ENCODE peak calls at places on chromosomes 13 and 19, in nine cellular contexts. A, W, J, D, F, M, O, X and L are unnamed samples.

GRCh38 chr13:94169783-94170513 is 309.5 kb downstream of the DCT start:
- DNase-seq in A (no peak), W (no peak), J (no peak), D (no peak), F (no peak), M (no peak), O (no peak), X (no peak), L (no peak)

GRCh38 chr13:43036386-43037220 is 13.2 kb downstream of the DNAJC15 start:
- DNase-seq in A (no peak), W (peak), J (no peak), D (no peak), F (no peak), M (peak), O (no peak), X (no peak), L (no peak)

GRCh38 chr13:44335463-44335862 is 38.2 kb upstream of the SERP2 start:
- DNase-seq in A (no peak), W (no peak), J (no peak), D (no peak), F (no peak), M (no peak), O (no peak), X (no peak), L (no peak)

GRCh38 chr13:88622362-88622973 is 951.3 kb downstream of the SLITRK5 start:
- DNase-seq in A (no peak), W (no peak), J (no peak), D (no peak), F (no peak), M (no peak), O (no peak), X (no peak), L (no peak)

GRCh38 chr19:33678796-33679195 is 57.0 kb downstream of the CHST8 start:
- DNase-seq in A (no peak), W (no peak), J (no peak), D (no peak), F (peak), M (no peak), O (no peak), X (no peak), L (no peak)

GRCh38 chr13:24644051-24644450 is 36.2 kb upstream of the ATP12A start:
- DNase-seq in A (no peak), W (no peak), J (no peak), D (peak), F (no peak), M (no peak), O (no peak), X (no peak), L (no peak)

GRCh38 chr13:72726721-72727416 is 560 bp downstream of the MZT1 start:
- DNase-seq in A (peak), W (peak), J (no peak), D (no peak), F (peak), M (peak), O (peak), X (no peak), L (no peak)

GRCh38 chr19:49119411-49120324 is at the start of gene PPFIA3:
- DNase-seq in A (peak), W (peak), J (no peak), D (no peak), F (no peak), M (peak), O (peak), X (peak), L (no peak)

GRCh38 chr13:36904219-36904618 is 15.8 kb downstream of the SMAD9 start:
- DNase-seq in A (peak), W (no peak), J (no peak), D (no peak), F (no peak), M (no peak), O (no peak), X (no peak), L (no peak)

GRCh38 chr19:45615795-45616708 is 14.0 kb upstream of the GPR4 start:
- DNase-seq in A (peak), W (peak), J (peak), D (peak), F (peak), M (peak), O (peak), X (peak), L (peak)

GRCh38 chr19:6564393-6564792 is 26.6 kb downstream of the CD70 start:
- DNase-seq in A (no peak), W (no peak), J (no peak), D (no peak), F (no peak), M (no peak), O (no peak), X (no peak), L (no peak)

GRCh38 chr19:461664-462551 is 1.1 kb upstream of the SHC2 start:
- DNase-seq in A (peak), W (peak), J (no peak), D (no peak), F (no peak), M (peak), O (peak), X (no peak), L (peak)

GRCh38 chr13:76454991-76455390 is 431.2 kb downstream of the KCTD12 start:
- DNase-seq in A (no peak), W (no peak), J (peak), D (no peak), F (no peak), M (no peak), O (peak), X (no peak), L (no peak)

GRCh38 chr19:36213793-36214387 is 575 bp downstream of the ZNF565 start:
- DNase-seq in A (no peak), W (no peak), J (no peak), D (no peak), F (no peak), M (no peak), O (peak), X (peak), L (no peak)

GRCh38 chr13:33483471-33483870 is 197.9 kb upstream of the STARD13 start:
- DNase-seq in A (no peak), W (no peak), J (no peak), D (no peak), F (no peak), M (no peak), O (no peak), X (no peak), L (no peak)

GRCh38 chr13:31234729-31235128 is 35.0 kb downstream of the B3GLCT start:
- DNase-seq in A (no peak), W (no peak), J (no peak), D (no peak), F (no peak), M (no peak), O (no peak), X (no peak), L (no peak)

DNA sequence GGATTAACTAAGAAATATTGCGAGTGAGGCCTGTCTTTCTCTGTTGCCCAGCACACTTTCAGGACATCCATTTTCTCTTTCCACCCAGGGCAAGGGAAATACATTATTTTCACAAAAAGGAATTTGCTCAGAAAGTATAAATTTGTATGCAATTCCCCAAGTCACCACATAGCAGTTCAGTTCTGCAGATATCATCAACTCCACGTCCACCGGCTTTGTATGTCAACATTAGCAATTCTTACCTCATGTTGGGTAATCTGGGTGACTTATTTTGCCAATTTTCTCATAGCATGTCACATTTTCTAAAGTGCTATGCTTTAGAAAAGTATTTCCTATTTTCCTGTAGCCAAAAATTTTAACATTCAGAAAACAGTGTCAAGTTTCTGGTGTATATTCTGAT is 501.8 kb downstream of the EFNB2 start:
- DNase-seq in A (no peak), W (no peak), J (peak), D (peak), F (no peak), M (no peak), O (peak), X (no peak), L (no peak)
- TF ChIP-seq CTCF in A (no peak), W (no peak), J (peak), D (peak), F (no peak), M (peak), O (peak), X (no peak), L (no peak)

GRCh38 chr19:4390862-4391693 is 9.3 kb downstream of the SH3GL1 start:
- DNase-seq in A (no peak), W (no peak), J (no peak), D (no peak), F (no peak), M (peak), O (peak), X (no peak), L (no peak)
- H3K4me3 ChIP-seq in A (no peak), W (no peak), J (peak), D (peak), F (peak), M (no peak), O (no peak), X (no peak), L (no peak)

DNA sequence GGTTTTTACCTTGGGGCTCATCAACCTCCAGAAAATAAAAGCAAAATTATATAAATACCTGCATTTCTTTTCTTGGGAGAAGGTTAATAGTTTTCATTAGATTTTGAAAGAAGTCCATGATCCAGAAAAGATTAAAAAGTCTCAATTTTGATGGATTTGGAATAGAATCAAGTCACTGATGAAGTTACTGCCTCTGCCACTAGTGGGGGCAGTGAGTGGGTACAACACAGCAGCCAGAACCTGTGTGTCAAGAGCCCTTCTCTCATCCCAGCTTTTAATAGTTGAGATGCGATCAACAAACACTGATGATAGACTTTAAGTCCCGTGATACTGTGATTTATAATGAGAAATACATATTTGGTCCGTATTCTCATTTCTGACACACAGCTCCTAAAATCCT is 686.7 kb downstream of the DIAPH3 start:
- DNase-seq in A (no peak), W (no peak), J (no peak), D (no peak), F (no peak), M (no peak), O (no peak), X (no peak), L (no peak)
- TF ChIP-seq CTCF in A (no peak), W (no peak), J (peak), D (peak), F (no peak), M (no peak), O (peak), X (no peak), L (no peak)

GRCh38 chr19:41527079-41527478 is 48.9 kb upstream of the CEACAM21 start:
- DNase-seq in A (no peak), W (no peak), J (no peak), D (no peak), F (no peak), M (no peak), O (no peak), X (no peak), L (no peak)

GRCh38 chr19:41518141-41518540 is 57.8 kb upstream of the CEACAM21 start:
- DNase-seq in A (no peak), W (no peak), J (no peak), D (no peak), F (no peak), M (no peak), O (no peak), X (no peak), L (no peak)

GRCh38 chr19:41521860-41522555 is 54.0 kb upstream of the CEACAM21 start:
- DNase-seq in A (no peak), W (no peak), J (no peak), D (no peak), F (no peak), M (no peak), O (no peak), X (no peak), L (no peak)
- H3K4me3 ChIP-seq in A (peak), W (no peak), J (no peak), D (no peak), F (peak), M (no peak), O (no peak), X (peak), L (no peak)

GRCh38 chr19:28244966-28245365 is 968.0 kb downstream of the UQCRFS1 start:
- DNase-seq in A (no peak), W (no peak), J (no peak), D (no peak), F (no peak), M (no peak), O (no peak), X (no peak), L (no peak)

GRCh38 chr19:28234637-28235036 is 978.3 kb downstream of the UQCRFS1 start:
- DNase-seq in A (no peak), W (no peak), J (no peak), D (peak), F (no peak), M (no peak), O (peak), X (no peak), L (no peak)

GRCh38 chr19:28242317-28242927 is 970.5 kb downstream of the UQCRFS1 start:
- DNase-seq in A (peak), W (no peak), J (no peak), D (peak), F (no peak), M (peak), O (peak), X (no peak), L (no peak)

GRCh38 chr19:28235606-28236125 is 977.3 kb downstream of the UQCRFS1 start:
- DNase-seq in A (no peak), W (no peak), J (no peak), D (no peak), F (no peak), M (no peak), O (no peak), X (no peak), L (no peak)

DNA sequence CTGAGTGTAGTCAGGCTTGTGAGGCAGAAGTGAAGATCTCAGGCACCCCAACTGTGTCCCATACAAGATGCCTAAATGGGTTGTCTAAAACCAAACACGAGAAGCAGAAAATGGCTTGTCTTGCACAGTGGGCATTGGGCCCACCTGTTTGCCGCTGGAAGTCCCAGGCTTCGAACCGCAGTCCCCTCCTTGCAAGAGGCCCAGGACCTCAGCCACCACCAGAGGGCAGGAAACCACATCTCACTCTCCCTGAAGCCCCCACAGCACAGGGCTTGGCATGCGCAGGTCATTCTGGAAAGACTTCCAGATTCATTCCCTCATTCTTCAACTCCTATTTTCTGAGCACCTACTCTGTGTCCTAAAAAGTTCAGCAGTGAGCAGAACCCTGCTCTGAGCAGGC is 973.7 kb downstream of the UQCRFS1 start:
- DNase-seq in A (no peak), W (no peak), J (no peak), D (no peak), F (no peak), M (no peak), O (no peak), X (no peak), L (no peak)
- TF ChIP-seq CTCF in A (no peak), W (no peak), J (no peak), D (peak), F (no peak), M (no peak), O (peak), X (no peak), L (no peak)

GRCh38 chr13:81683526-81683925 is 1342.6 kb upstream of the SPRY2 start:
- DNase-seq in A (no peak), W (no peak), J (no peak), D (no peak), F (no peak), M (no peak), O (no peak), X (no peak), L (no peak)

GRCh38 chr13:81686877-81687276 is 1346.0 kb upstream of the SPRY2 start:
- DNase-seq in A (no peak), W (no peak), J (no peak), D (peak), F (no peak), M (no peak), O (no peak), X (no peak), L (no peak)
- H3K4me3 ChIP-seq in A (no peak), W (no peak), J (no peak), D (no peak), F (no peak), M (no peak), O (no peak), X (no peak), L (no peak)

GRCh38 chr19:41887711-41888382 is 4.9 kb downstream of the ARHGEF1 start:
- DNase-seq in A (peak), W (peak), J (no peak), D (peak), F (no peak), M (peak), O (peak), X (no peak), L (no peak)
- TF ChIP-seq CTCF in A (no peak), W (no peak), J (no peak), D (peak), F (no peak), M (peak), O (peak), X (no peak), L (no peak)

GRCh38 chr13:47250141-47250540 is 353.3 kb upstream of the HTR2A start:
- DNase-seq in A (no peak), W (no peak), J (no peak), D (peak), F (no peak), M (no peak), O (no peak), X (no peak), L (peak)
- H3K4me3 ChIP-seq in A (no peak), W (no peak), J (no peak), D (no peak), F (no peak), M (no peak), O (no peak), X (no peak), L (no peak)